ENCODE peak calls at places on chromosomes 3 and 15, in four cellular contexts. U is posterior vena cava, B is LHCN-M2, V is HCT116. E is an unnamed sample.

GRCh38 chr3:126612464-126613205 is 42.3 kb downstream of the TXNRD3 start:
- DNase-seq in U (no peak), V (no peak), B (no peak), E (no peak)

GRCh38 chr3:114660124-114660523 is 366.3 kb downstream of the TIGIT start:
- DNase-seq in V (no peak), U (no peak), B (peak; percentile 52), E (no peak)

GRCh38 chr3:14548321-14548729 is 8.2 kb upstream of the GRIP2 start:
- DNase-seq in U (no peak), B (peak; percentile 39), V (peak; percentile 39), E (peak; percentile 50)

GRCh38 chr3:42205800-42206514 is 60.0 kb downstream of the CCK start:
- DNase-seq in V (no peak), U (no peak), B (no peak), E (no peak)

GRCh38 chr3:193782280-193782654 is 189.3 kb downstream of the OPA1 start:
- DNase-seq in B (no peak), U (no peak), V (peak; percentile 80), E (no peak)

GRCh38 chr15:20106026-20106425 is 435.6 kb downstream of the GOLGA6L6 start:
- DNase-seq in V (no peak), U (peak; percentile 83), B (no peak), E (no peak)

GRCh38 chr15:59274126-59274970 is 67.7 kb downstream of the LDHAL6B start:
- DNase-seq in B (peak; percentile 75), V (no peak), U (no peak), E (no peak)

GRCh38 chr3:129016366-129016724 is 15.2 kb downstream of the EFCC1 start:
- DNase-seq in V (no peak), U (no peak), B (no peak), E (no peak)

GRCh38 chr15:75207618-75208500 is 6.2 kb downstream of the C15orf39 start:
- DNase-seq in U (no peak), V (no peak), B (no peak), E (no peak)

GRCh38 chr3:195458188-195458800 is 15.5 kb upstream of the ACAP2 start:
- DNase-seq in U (no peak), B (no peak), V (no peak), E (no peak)

GRCh38 chr3:76582098-76582497 is 457.8 kb upstream of the ROBO2 start:
- DNase-seq in V (no peak), B (no peak), U (no peak), E (no peak)

GRCh38 chr3:67334588-67334987 is 319.8 kb downstream of the SUCLG2 start:
- DNase-seq in B (no peak), U (no peak), V (no peak), E (no peak)

GRCh38 chr3:180277036-180277435 is 240.3 kb upstream of the PEX5L start:
- DNase-seq in B (no peak), U (no peak), V (no peak), E (no peak)

GRCh38 chr3:171965088-171965712 is 74.2 kb upstream of the FNDC3B start:
- DNase-seq in B (no peak), V (no peak), U (no peak), E (no peak)

GRCh38 chr15:65824031-65824743 is 32.1 kb upstream of the DENND4A start:
- DNase-seq in U (no peak), B (peak; percentile 64), V (peak; percentile 58), E (peak; percentile 82)

GRCh38 chr3:114880078-114880477 is 267.0 kb downstream of the ZBTB20 start:
- DNase-seq in B (no peak), V (peak; percentile 91), U (no peak), E (no peak)

GRCh38 chr3:125256675-125257074 is 44.1 kb upstream of the SLC12A8 start:
- DNase-seq in V (no peak), B (no peak), U (no peak), E (no peak)

GRCh38 chr15:73125219-73125618 is 73.0 kb downstream of the NEO1 start:
- DNase-seq in B (no peak), U (no peak), V (no peak), E (no peak)

GRCh38 chr15:65952425-65953053 is 83.2 kb downstream of the RAB11A start:
- DNase-seq in U (no peak), V (no peak), B (peak; percentile 36), E (no peak)

GRCh38 chr3:21645121-21645897 is 105.7 kb downstream of the ZNF385D start:
- DNase-seq in U (peak; percentile 83), B (peak; percentile 90), V (no peak), E (no peak)

GRCh38 chr3:54262541-54262940 is 140.2 kb downstream of the CACNA2D3 start:
- DNase-seq in B (no peak), V (no peak), U (no peak), E (no peak)

GRCh38 chr15:68365140-68365745 is 66.7 kb downstream of the ITGA11 start:
- DNase-seq in V (no peak), B (no peak), U (no peak), E (no peak)

GRCh38 chr3:49793486-49794085 is 6.1 kb downstream of the CDHR4 start:
- DNase-seq in B (no peak), U (peak; percentile 62), V (no peak), E (no peak)

GRCh38 chr3:172666873-172667694 is 43.8 kb downstream of the NCEH1 start:
- DNase-seq in B (peak; percentile 79), V (peak; percentile 67), U (no peak), E (peak; percentile 82)

GRCh38 chr3:62589078-62589477 is 215.7 kb upstream of the FEZF2 start:
- DNase-seq in U (no peak), B (peak; percentile 86), V (no peak), E (no peak)

GRCh38 chr3:23949784-23950183 is 4.7 kb downstream of the NR1D2 start:
- DNase-seq in B (peak; percentile 19), U (no peak), V (no peak), E (no peak)

GRCh38 chr3:45011756-45012441 is 14.2 kb upstream of the CLEC3B start:
- DNase-seq in V (no peak), U (peak; percentile 90), B (peak; percentile 98), E (no peak)

GRCh38 chr3:179266701-179267211 is 15.8 kb upstream of the KCNMB3 start:
- DNase-seq in B (no peak), U (no peak), V (no peak), E (no peak)

GRCh38 chr3:119562307-119562961 is 3.0 kb upstream of the CD80 start:
- DNase-seq in U (no peak), B (no peak), V (no peak), E (no peak)

GRCh38 chr15:101039461-101039860 is 120.3 kb downstream of the LRRK1 start:
- DNase-seq in U (no peak), V (no peak), B (no peak), E (no peak)

GRCh38 chr3:165788531-165788930 is 48.7 kb downstream of the BCHE start:
- DNase-seq in V (no peak), U (no peak), B (no peak), E (no peak)

GRCh38 chr3:123739146-123739545 is 145.0 kb downstream of the MYLK start:
- DNase-seq in B (no peak), U (no peak), V (no peak), E (no peak)

GRCh38 chr3:134794950-134795775 is at the start of gene EPHB1:
- DNase-seq in B (peak; percentile 83), U (peak; percentile 93), V (peak; percentile 60), E (peak; percentile 82)

GRCh38 chr15:89322822-89323221 is 11.8 kb downstream of the POLG start:
- DNase-seq in U (no peak), V (no peak), B (no peak), E (no peak)

GRCh38 chr3:45817788-45818523 is 21.6 kb upstream of the SLC6A20 start:
- DNase-seq in V (peak; percentile 96), B (peak; percentile 97), U (no peak), E (no peak)

GRCh38 chr3:116276637-116277036 is 168.7 kb downstream of the LSAMP start:
- DNase-seq in U (no peak), V (no peak), B (no peak), E (no peak)

GRCh38 chr3:120029749-120030148 is 64.5 kb downstream of the GSK3B start:
- DNase-seq in U (no peak), V (no peak), B (peak; percentile 88), E (no peak)

GRCh38 chr3:13891492-13892073 is 11.7 kb upstream of the WNT7A start:
- DNase-seq in V (no peak), U (no peak), B (no peak), E (peak; percentile 28)

GRCh38 chr15:28260722-28261121 is 61.3 kb downstream of the HERC2 start:
- DNase-seq in V (no peak), U (no peak), B (no peak), E (no peak)

E was measured in SW 1271.